ENCODE peak calls at places on chromosomes 13 and 19, in four cellular contexts. R is NCI-H2081, S is iPS-NIHi11, E is heart right ventricle. J is an unnamed sample.

GRCh38 chr19:48950159-48950558 is 4.5 kb upstream of the BAX start:
- DNase-seq in R (no peak), S (no peak), E (no peak), J (no peak)

GRCh38 chr19:13762635-13763235 is 1.6 kb upstream of the MRI1 start:
- DNase-seq in R (no peak), S (peak), E (no peak), J (no peak)

GRCh38 chr19:57111329-57111644 is 8.5 kb upstream of the USP29 start:
- DNase-seq in R (no peak), S (no peak), E (no peak), J (no peak)

GRCh38 chr13:83057119-83057518 is 825.2 kb downstream of the SLITRK1 start:
- DNase-seq in R (no peak), S (no peak), E (no peak), J (no peak)

GRCh38 chr13:66794340-66795031 is 435.6 kb downstream of the PCDH9 start:
- DNase-seq in R (no peak), S (no peak), E (no peak), J (no peak)

GRCh38 chr13:100269837-100270236 is 180.9 kb downstream of the PCCA start:
- DNase-seq in R (no peak), S (no peak), E (peak), J (no peak)

GRCh38 chr19:15251749-15252397 is 19.6 kb upstream of the EPHX3 start:
- DNase-seq in R (no peak), S (peak), E (peak), J (no peak)

GRCh38 chr13:23383151-23383550 is 50.4 kb downstream of the SACS start:
- DNase-seq in R (no peak), S (no peak), E (no peak), J (no peak)

GRCh38 chr19:30669329-30670010 is 297.3 kb downstream of the ZNF536 start:
- DNase-seq in R (peak), S (peak), E (peak), J (peak)

GRCh38 chr19:38204096-38204495 is 19.9 kb downstream of the DPF1 start:
- DNase-seq in R (peak), S (no peak), E (no peak), J (no peak)

GRCh38 chr19:4504874-4505569 is 13.3 kb downstream of the PLIN4 start:
- DNase-seq in R (no peak), S (no peak), E (no peak), J (no peak)

GRCh38 chr19:51263808-51264207 is 12.9 kb downstream of the SIGLECL1 start:
- DNase-seq in R (no peak), S (no peak), E (no peak), J (no peak)

GRCh38 chr13:40145139-40145538 is 489.7 kb downstream of the COG6 start:
- DNase-seq in R (no peak), S (no peak), E (no peak), J (no peak)

GRCh38 chr13:112172017-112172416 is 105.1 kb downstream of the SOX1 start:
- DNase-seq in R (no peak), S (no peak), E (no peak), J (no peak)

GRCh38 chr13:81872581-81872980 is 1531.7 kb upstream of the SPRY2 start:
- DNase-seq in R (peak), S (no peak), E (no peak), J (no peak)

J was measured in NCI-H2107.